ENCODE peak calls at places on chromosomes 13 and 19, in five cellular contexts. G is adipocyte, T is neuronal stem cell, S is cardiac muscle cell, P is right cardiac atrium. D is an unnamed sample. For H3K4me1, the result is how much of the 10 kb centered on the place peaks cover.

GRCh38 chr19:14479985-14480694 is 5.0 kb upstream of the PTGER1 start:
- DNase-seq in T (peak), S (peak), P (no peak), G (peak), D (peak)

GRCh38 chr13:106291006-106291405 is 244.5 kb downstream of the EFNB2 start:
- DNase-seq in T (no peak), S (peak), G (peak), P (no peak), D (no peak)

GRCh38 chr13:60645552-60646138 is 248.6 kb downstream of the TDRD3 start:
- DNase-seq in S (no peak), T (no peak), P (no peak), G (no peak), D (no peak)

GRCh38 chr19:15759962-15760565 is 22.3 kb downstream of the OR10H3 start:
- DNase-seq in T (no peak), G (no peak), S (no peak), P (no peak), D (no peak)

GRCh38 chr19:10111405-10111811 is at the start of gene P2RY11:
- DNase-seq in P (peak), S (no peak), G (no peak), T (no peak), D (no peak)

GRCh38 chr13:103349664-103350063 is 283.4 kb upstream of the SLC10A2 start:
- DNase-seq in T (no peak), G (no peak), S (no peak), P (no peak), D (no peak)

GRCh38 chr19:15935167-15935702 is 906 bp upstream of the CYP4F11 start:
- DNase-seq in T (no peak), G (no peak), S (no peak), P (no peak), D (no peak)

GRCh38 chr19:47433121-47433520 is 13.8 kb upstream of the MEIS3 start:
- DNase-seq in P (no peak), T (no peak), S (peak), G (no peak), D (no peak)

GRCh38 chr13:94784066-94784465 is 71.7 kb upstream of the SOX21 start:
- DNase-seq in P (no peak), G (peak), S (peak), T (no peak), D (no peak)

GRCh38 chr19:14370169-14370998 is 10.9 kb upstream of the ADGRE5 start:
- DNase-seq in P (no peak), S (no peak), G (no peak), T (no peak), D (no peak)

GRCh38 chr19:7715671-7716070 is 13.7 kb upstream of the FCER2 start:
- DNase-seq in G (no peak), T (no peak), S (no peak), P (no peak), D (no peak)

GRCh38 chr13:39952244-39953233 is 297.1 kb downstream of the COG6 start:
- DNase-seq in G (no peak), P (no peak), S (peak), T (no peak), D (no peak)

GRCh38 chr19:46759817-46760333 is 13.6 kb upstream of the STRN4 start:
- DNase-seq in T (no peak), S (peak), P (no peak), G (peak), D (no peak)

GRCh38 chr19:10018219-10018618 is 4.9 kb downstream of the RDH8 start:
- DNase-seq in G (no peak), S (no peak), T (no peak), P (no peak), D (no peak)

GRCh38 chr13:30810261-30810701 is 74.9 kb downstream of the ALOX5AP start:
- DNase-seq in S (no peak), T (no peak), P (no peak), G (no peak), D (no peak)

GRCh38 chr19:6714749-6715555 is 5.5 kb downstream of the C3 start:
- DNase-seq in P (no peak), S (no peak), G (no peak), T (no peak), D (no peak)

GRCh38 chr13:88802886-88803285 is 1131.7 kb downstream of the SLITRK5 start:
- DNase-seq in G (no peak), S (no peak), T (no peak), P (no peak), D (no peak)

GRCh38 chr19:48717059-48717395 is 2.5 kb downstream of the MAMSTR start:
- DNase-seq in G (no peak), S (no peak), T (no peak), P (no peak), D (no peak)

GRCh38 chr13:113548778-113549621 is 35.6 kb upstream of the TFDP1 start:
- DNase-seq in P (no peak), T (no peak), S (no peak), G (no peak), D (no peak)

GRCh38 chr13:96860829-96861228 is 133.4 kb downstream of the OXGR1 start:
- DNase-seq in S (no peak), G (no peak), P (no peak), T (no peak), D (no peak)

GRCh38 chr13:24389506-24389905 is 80.1 kb downstream of the C1QTNF9 start:
- DNase-seq in P (no peak), T (no peak), S (no peak), G (no peak), D (no peak)

GRCh38 chr19:33678796-33679195 is 57.0 kb downstream of the CHST8 start:
- DNase-seq in P (no peak), S (no peak), G (no peak), T (no peak), D (no peak)

GRCh38 chr19:17505218-17505617 is 6.2 kb upstream of the PGLS start:
- DNase-seq in P (no peak), S (no peak), T (no peak), G (no peak), D (no peak)
- H3K4me3 ChIP-seq in P (no peak), S (no peak), T (no peak), G (no peak), D (no peak)

DNA sequence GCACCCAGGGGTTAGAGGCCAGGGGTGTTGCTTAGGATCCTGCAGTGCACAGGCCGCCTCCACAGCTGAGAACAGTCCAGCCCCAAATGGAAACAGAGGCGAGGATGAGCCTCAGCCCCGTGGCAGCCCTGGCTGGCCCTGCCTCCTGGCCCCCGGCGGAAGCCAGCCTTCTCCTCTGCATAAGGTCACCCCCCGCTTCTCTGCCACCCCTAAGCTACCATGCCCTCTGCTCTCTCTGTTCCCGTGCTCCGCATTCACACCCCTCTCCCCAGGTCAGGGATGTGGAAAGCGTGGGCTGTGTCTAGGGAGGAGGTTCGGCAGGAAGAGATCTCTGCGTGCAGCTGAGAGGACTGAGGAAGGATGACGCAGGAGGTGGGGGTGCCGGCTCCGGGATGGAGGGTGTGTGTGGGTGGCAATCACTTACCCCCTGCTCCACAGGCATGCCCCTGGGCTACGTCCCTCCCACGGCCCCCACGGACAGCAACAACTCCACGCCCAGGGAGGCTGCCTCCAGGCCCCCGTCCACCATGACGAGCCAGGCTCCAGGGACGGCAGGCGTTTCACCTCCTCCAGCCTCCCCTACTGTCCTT is 6.0 kb downstream of the SSC5D start:
- DNase-seq in P (peak), G (no peak), T (no peak), S (peak), D (no peak)
- H3K4me1 ChIP-seq in P (under half), G (under half), T (under half), S (under half), D (under half)

GRCh38 chr19:28472111-28472510 is 740.8 kb downstream of the UQCRFS1 start:
- DNase-seq in T (no peak), G (peak), S (no peak), P (no peak), D (no peak)

GRCh38 chr19:28466107-28467045 is 746.6 kb downstream of the UQCRFS1 start:
- DNase-seq in T (peak), P (peak), G (peak), S (peak), D (no peak)

GRCh38 chr19:28469544-28469943 is 743.4 kb downstream of the UQCRFS1 start:
- DNase-seq in P (no peak), T (no peak), S (no peak), G (no peak), D (no peak)

GRCh38 chr19:28465317-28466086 is 747.4 kb downstream of the UQCRFS1 start:
- DNase-seq in P (no peak), T (no peak), S (no peak), G (no peak), D (no peak)

DNA sequence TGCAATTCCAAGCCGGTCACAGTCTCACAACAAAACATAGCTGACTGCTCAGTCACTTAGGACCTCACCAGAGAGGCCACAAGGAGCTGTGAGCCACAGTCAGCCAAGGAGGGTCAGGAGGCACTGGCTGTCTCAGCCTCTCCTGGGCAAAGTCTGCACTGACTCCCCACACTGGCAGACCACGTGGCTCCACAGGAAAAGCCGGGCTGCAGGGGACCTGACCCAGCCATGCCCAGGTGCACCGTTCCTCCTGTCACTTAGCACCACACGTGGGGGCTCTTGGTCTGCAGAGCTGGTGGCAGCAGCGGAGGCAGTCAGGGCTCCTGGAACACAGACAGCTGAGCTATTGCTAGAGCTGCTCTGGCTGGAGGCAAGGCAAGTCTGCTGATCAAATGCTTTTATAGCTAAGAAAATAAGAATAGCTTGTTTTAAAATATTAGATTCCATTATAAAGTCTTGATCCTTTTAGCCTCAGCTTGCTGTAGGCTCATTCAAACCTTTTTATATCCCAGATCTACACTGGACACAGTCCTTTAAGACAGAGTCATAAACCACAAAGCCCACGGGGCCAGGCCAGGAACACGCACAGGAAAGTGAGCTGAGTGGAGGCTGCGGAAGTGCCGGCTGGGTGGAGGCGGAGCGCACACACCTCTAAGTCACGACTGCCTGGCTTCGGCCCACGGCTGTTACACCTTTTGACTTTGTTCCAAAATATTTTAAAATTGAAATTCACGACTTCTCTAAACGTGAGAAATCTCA is 744.1 kb downstream of the UQCRFS1 start:
- DNase-seq in G (peak), T (no peak), S (peak), P (no peak), D (no peak)
- H3K4me3 ChIP-seq in G (peak), T (no peak), S (no peak), P (no peak), D (no peak)

GRCh38 chr19:1134431-1134830 is 30.6 kb downstream of the GPX4 start:
- DNase-seq in T (no peak), S (peak), G (no peak), P (no peak), D (no peak)

GRCh38 chr19:1130801-1131717 is 27.3 kb downstream of the GPX4 start:
- DNase-seq in G (peak), T (no peak), P (no peak), S (peak), D (no peak)

GRCh38 chr19:1133471-1133929 is 29.7 kb downstream of the GPX4 start:
- DNase-seq in G (peak), P (no peak), T (no peak), S (peak), D (no peak)

GRCh38 chr19:1131718-1132552 is 28.1 kb downstream of the GPX4 start:
- DNase-seq in P (peak), T (peak), S (peak), G (peak), D (no peak)

GRCh38 chr19:1132625-1133383 is 29.0 kb downstream of the GPX4 start:
- DNase-seq in P (no peak), T (no peak), S (peak), G (no peak), D (no peak)
- H3K4me1 ChIP-seq in P (under half), T (under half), S (under half), G (half or more), D (under half)

GRCh38 chr19:3046621-3047306 is 15.5 kb downstream of the TLE5 start:
- DNase-seq in P (no peak), T (peak), G (peak), S (peak), D (no peak)
- H3K4me3 ChIP-seq in P (peak), T (no peak), G (no peak), S (peak), D (peak)

DNA sequence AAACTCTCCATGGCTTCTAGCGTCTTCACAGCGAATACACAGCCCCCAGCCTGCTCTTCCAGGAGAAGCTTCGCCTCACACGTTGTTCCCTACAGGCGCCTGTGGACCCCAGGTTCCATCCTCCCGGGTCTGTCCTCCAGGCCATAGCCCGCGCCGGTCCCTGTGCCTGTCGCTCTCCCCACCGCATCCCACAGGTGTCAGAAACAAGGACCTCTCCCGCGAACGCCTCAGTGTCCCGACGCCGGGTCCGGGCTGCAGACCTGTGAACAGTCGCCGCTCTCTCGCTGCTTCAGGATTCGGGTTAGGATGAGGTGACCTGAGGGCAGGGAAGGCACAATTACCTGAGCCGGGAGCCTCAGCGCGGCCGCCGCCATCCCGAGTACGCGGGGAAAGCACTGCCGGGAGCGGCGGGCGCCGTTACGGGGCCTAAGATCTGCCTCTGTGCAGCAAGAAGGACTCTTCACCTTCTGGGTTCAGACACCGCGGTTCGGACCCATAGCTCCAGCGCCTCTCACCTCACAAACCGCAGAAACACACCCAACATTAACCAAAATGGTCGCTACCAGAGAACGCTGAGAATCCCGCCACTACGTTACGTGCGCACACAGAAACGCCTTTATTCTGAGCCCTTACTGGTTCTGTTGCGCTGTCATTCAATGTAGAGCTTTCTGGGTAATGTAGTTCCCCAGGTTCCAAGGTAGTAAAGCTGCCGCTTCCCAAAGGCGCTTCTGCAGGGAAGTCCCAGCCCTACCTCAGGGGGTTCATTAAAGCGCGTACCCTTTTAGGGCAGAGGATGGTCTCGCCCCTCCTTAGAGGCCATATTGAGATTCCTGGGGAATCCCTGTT is at the start of gene ZNF418:
- DNase-seq in S (peak), T (peak), G (peak), P (peak), D (peak)
- H3K4me1 ChIP-seq in S (under half), T (under half), G (under half), P (under half), D (under half)

GRCh38 chr13:77326905-77327604 is at the start of gene MYCBP2:
- DNase-seq in T (peak), P (peak), S (peak), G (peak), D (peak)
- H3K4me3 ChIP-seq in T (peak), P (peak), S (peak), G (peak), D (peak)

DNA sequence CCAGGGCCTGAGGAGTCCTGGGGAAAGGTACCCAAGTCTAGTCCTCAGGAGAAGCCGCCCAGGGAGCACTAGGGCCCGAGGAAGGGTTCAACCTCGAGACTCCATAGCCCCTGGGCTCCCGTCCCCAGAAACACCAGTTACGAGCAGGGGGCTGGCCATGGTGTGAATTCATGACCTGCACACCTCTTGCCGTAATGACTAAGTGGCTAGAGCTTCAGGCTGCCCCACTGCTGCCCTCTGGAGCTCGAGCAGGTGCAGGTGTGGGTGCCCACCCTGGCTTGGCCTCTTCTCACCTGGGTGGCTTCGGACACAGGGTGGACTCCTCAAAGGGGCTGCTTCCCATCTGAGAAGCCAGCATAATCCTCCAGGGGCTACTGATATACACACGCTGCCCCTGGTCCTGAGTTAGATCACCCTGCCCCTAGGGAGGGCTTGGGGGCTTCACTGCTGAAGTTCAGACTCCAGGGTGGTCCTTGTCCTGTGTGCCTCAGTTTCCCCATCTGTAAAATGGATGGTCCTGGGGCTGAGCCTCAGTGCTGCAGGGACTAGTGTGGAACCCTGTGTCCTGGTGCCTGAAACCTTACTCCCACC is 13.6 kb downstream of the SPC24 start:
- DNase-seq in S (no peak), T (no peak), P (no peak), G (no peak), D (no peak)
- H3K4me1 ChIP-seq in S (under half), T (under half), P (under half), G (under half), D (under half)

DNA sequence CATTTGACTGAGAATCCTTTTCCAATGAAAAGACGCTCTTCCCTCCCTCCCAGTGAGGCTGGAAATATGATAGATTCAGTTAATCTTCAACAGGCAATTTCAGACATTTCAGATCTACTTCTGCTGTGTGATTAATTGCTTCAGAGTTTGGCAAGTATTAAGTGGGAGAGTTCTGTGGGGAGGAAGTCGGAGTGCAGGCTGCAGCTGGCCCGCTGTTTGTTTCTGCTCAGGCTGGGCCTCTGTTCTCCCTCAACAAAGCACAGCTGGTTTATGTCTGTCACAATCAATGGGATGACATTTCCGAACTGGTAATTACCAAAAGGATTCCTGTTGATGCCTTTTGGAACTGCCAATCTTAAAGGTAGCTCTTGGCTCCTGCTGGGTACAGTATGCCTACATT is 178.2 kb downstream of the NDFIP2 start:
- DNase-seq in P (peak), T (peak), S (peak), G (peak), D (no peak)
- H3K4me3 ChIP-seq in P (no peak), T (no peak), S (no peak), G (no peak), D (no peak)

GRCh38 chr19:2050991-2051770 is at the start of gene MKNK2:
- DNase-seq in P (peak), G (peak), S (peak), T (peak), D (no peak)

GRCh38 chr19:2053601-2054389 is 2.8 kb upstream of the MKNK2 start:
- DNase-seq in G (no peak), P (peak), S (peak), T (no peak), D (no peak)

GRCh38 chr19:2050349-2050990 is 574 bp downstream of the MKNK2 start:
- DNase-seq in P (peak), S (no peak), T (no peak), G (no peak), D (no peak)

GRCh38 chr19:2049741-2050348 is 1.2 kb downstream of the MKNK2 start:
- DNase-seq in P (peak), S (peak), G (peak), T (no peak), D (no peak)

GRCh38 chr19:2051771-2052704 is 994 bp upstream of the MKNK2 start:
- DNase-seq in T (no peak), P (peak), S (peak), G (no peak), D (no peak)
- H3K4me1 ChIP-seq in T (under half), P (under half), S (under half), G (under half), D (under half)

D was measured in iPS DF 6.9.